ENCODE peak calls at places on chromosomes 2 and 18, in ten cellular contexts. B is IMR-90, A is type B pancreatic cell, X is pancreas, M is HFFc6, U is cardiac muscle cell, I is progenitor cell of endocrine pancreas, D is mesothelial cell of epicardium, K is endothelial cell, Z is RWPE1. F is an unnamed sample.

GRCh38 chr2:225668606-225669266 is 269.2 kb downstream of the NYAP2 start:
- DNase-seq in B (peak), A (no peak), X (no peak), M (peak), U (peak), I (no peak), D (no peak), K (peak), Z (peak), F (no peak)

GRCh38 chr2:122135353-122135947 is 380.0 kb downstream of the TSN start:
- DNase-seq in B (no peak), A (no peak), X (no peak), M (no peak), U (no peak), I (no peak), D (no peak), K (no peak), Z (no peak), F (no peak)

GRCh38 chr2:177153805-177154204 is 58.8 kb upstream of the HNRNPA3 start:
- DNase-seq in B (no peak), A (no peak), X (no peak), M (no peak), U (no peak), I (no peak), D (no peak), K (no peak), Z (no peak), F (no peak)

GRCh38 chr2:144096531-144096930 is 423.4 kb downstream of the ZEB2 start:
- DNase-seq in B (peak), A (no peak), X (no peak), M (peak), U (no peak), I (no peak), D (no peak), K (no peak), Z (no peak), F (no peak)

GRCh38 chr2:241228860-241229516 is 40.5 kb downstream of the ANO7 start:
- DNase-seq in B (no peak), A (no peak), X (no peak), M (no peak), U (no peak), I (no peak), D (no peak), K (no peak), Z (no peak), F (no peak)

GRCh38 chr18:54147439-54147838 is 77.0 kb downstream of the MBD2 start:
- DNase-seq in B (no peak), A (no peak), X (no peak), M (no peak), U (no peak), I (no peak), D (no peak), K (no peak), Z (no peak), F (no peak)

GRCh38 chr18:23317975-23318675 is 135.0 kb upstream of the RIOK3 start:
- DNase-seq in B (peak), A (no peak), X (no peak), M (peak), U (peak), I (no peak), D (no peak), K (no peak), Z (no peak), F (no peak)

GRCh38 chr2:68342470-68342869 is 22.6 kb upstream of the PLEK start:
- DNase-seq in B (no peak), A (no peak), X (no peak), M (no peak), U (no peak), I (no peak), D (no peak), K (no peak), Z (no peak), F (no peak)

GRCh38 chr2:133586978-133587377 is 18.7 kb upstream of the NCKAP5 start:
- DNase-seq in B (no peak), A (no peak), X (no peak), M (no peak), U (no peak), I (no peak), D (no peak), K (no peak), Z (peak), F (no peak)

DNA sequence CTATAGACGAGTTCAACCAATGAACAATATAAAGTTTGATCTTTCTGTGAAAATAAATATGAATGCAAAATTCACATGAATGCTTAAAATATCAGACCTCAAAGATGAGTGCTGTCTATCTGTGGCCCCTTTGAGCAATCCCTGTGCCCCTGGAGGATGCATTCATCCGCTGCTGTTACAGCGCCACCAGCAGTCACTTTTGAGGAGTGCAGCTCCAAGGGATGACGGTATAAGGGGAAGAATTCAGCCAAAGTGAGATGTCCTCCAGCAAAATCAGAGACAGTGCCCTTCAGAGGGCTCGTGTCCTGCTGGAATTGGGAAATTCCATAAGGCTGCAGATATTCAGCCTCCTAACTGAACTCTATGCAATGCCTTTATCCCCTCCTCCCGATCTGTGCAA is 12.0 kb upstream of the CHRNA1 start:
- DNase-seq in B (no peak), A (no peak), X (no peak), M (no peak), U (no peak), I (no peak), D (no peak), K (peak), Z (no peak), F (no peak)
- TF ChIP-seq CTCF in B (peak), A (peak), X (no peak), M (peak), U (peak), I (peak), D (peak), K (peak), Z (peak), F (peak)

DNA sequence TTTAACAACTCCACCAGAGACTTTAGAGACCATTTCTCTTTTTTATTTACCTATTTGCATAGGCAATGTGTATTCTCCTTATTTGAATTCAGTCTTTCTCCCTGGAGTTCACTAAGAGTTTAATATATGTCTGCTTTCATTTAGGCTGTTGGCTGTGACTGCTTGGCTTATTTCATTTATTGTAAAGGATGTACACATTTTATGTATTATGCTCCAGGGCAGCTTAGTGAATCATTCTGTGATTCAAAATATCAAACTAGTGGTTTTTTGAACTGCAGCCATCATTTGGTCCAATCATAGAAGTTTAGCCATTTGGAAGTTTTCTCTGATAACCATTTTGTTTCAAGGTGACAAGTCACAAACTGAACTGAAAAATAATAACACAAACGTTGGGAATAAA is 229.7 kb downstream of the LPIN1 start:
- DNase-seq in B (no peak), A (no peak), X (no peak), M (no peak), U (no peak), I (no peak), D (no peak), K (no peak), Z (no peak), F (no peak)
- TF ChIP-seq CTCF in B (no peak), A (no peak), X (no peak), M (no peak), U (no peak), I (no peak), D (no peak), K (no peak), Z (no peak), F (no peak)

DNA sequence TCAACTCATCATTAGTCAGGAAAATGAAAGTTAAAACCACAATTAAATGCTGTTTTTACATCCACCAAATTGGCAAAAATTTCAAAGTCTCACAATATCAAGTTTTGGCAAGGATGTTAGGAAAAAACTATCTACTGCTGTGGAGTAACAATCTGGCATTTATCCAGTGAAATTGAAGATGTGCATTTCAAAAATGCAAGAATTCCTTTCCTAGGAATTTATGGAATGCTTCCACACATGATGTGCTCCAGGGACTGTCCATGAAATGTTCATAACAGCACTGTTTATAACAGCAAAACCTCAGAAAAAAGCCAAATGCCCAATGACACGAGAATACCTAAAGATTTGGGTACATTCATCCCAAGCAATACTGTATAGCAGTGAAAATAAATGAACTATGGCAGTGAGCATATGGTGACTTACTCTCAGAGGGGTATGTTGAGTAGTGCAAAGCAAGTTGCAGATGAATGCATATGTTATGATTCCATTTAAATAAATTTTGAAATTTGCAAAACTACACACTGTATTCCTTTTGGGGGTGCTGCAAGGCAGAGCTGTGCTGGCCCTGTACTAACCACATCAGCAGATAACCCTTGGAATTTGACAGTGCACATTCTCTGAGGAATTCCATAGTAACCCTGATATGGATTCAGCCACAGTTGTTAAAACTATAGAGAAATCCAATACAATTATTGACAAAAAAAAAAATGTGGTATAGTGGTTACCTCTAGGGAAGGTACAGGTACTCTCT is 41.3 kb upstream of the GYPC start:
- DNase-seq in B (peak), A (no peak), X (no peak), M (peak), U (peak), I (no peak), D (no peak), K (no peak), Z (no peak), F (no peak)
- TF ChIP-seq CTCF in B (no peak), A (no peak), X (no peak), M (no peak), U (peak), I (no peak), D (no peak), K (no peak), Z (no peak), F (no peak)

DNA sequence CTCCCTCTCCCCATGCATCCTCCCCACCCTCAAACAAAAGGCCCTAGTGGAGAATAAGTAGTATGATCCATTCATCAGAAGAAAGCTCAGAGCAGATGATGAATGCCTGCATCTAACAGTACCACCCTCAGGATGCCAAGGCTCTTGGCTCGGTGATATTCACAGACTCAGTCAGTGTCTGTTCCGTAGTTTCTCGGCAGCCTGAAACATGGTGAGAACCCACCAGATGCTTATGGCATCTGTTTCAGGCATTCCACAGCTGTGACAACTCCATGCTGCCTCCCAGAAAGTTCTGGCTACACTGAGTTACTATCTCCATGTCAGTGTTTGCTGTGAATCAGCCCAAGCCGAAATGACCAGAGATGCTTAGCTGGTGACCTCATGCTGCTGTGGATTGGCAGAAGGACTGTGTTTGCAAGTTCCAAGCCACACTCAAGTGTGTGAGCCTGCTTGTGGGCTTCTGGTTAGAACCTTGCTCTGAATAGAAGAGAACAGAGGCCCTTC is 83.9 kb downstream of the WDSUB1 start:
- DNase-seq in B (peak), A (no peak), X (peak), M (peak), U (peak), I (no peak), D (no peak), K (no peak), Z (no peak), F (no peak)
- TF ChIP-seq CTCF in B (peak), A (no peak), X (no peak), M (peak), U (peak), I (no peak), D (no peak), K (no peak), Z (no peak), F (no peak)

GRCh38 chr2:239961662-239962220 is 63.4 kb downstream of the NDUFA10 start:
- DNase-seq in B (no peak), A (no peak), X (no peak), M (no peak), U (no peak), I (no peak), D (no peak), K (no peak), Z (no peak), F (no peak)

GRCh38 chr2:239963646-239964205 is 61.4 kb downstream of the NDUFA10 start:
- DNase-seq in B (no peak), A (no peak), X (no peak), M (no peak), U (no peak), I (no peak), D (no peak), K (no peak), Z (no peak), F (no peak)

GRCh38 chr2:239962890-239963591 is 62.1 kb downstream of the NDUFA10 start:
- DNase-seq in B (no peak), A (no peak), X (no peak), M (no peak), U (no peak), I (no peak), D (no peak), K (no peak), Z (no peak), F (no peak)

GRCh38 chr2:239959059-239959971 is 65.8 kb downstream of the NDUFA10 start:
- DNase-seq in B (peak), A (no peak), X (no peak), M (peak), U (peak), I (no peak), D (no peak), K (no peak), Z (no peak), F (no peak)

DNA sequence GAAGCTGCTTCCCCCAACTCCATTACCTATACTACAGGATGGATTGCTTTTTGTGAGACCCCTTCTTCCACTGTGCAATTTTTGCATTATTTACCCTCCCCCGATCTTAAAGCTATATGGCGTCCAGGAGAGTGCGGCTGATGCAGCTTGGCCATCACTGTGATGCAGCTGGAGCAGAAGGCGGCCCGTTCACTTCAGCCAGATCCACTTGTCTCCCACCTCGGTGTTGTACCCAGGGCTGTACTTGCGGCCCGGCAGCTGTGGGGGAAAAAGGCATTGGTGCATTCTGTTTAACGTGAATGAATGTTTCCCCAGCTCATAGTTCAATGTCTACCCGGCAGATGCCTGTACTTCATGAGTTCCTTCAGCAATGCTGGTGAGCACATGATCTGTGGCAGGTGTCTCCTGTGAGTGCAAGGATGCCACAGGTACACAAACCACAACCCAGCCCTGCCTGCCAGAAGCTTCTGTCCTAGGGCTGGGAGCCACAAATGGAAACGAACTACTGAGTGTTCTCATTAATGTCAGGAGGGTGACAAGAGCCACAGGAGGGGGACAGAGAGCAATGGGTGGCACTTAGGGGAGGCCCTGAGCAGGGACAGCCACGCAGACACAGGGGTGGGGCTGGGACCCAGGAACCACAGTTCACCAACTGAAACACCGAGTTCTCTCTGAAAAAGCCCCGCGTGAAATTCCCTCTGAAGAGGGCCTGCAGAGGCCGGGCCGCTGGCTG is 64.0 kb downstream of the NDUFA10 start:
- DNase-seq in B (no peak), A (no peak), X (no peak), M (no peak), U (no peak), I (no peak), D (no peak), K (no peak), Z (no peak), F (no peak)
- TF ChIP-seq CTCF in B (no peak), A (no peak), X (no peak), M (peak), U (no peak), I (no peak), D (no peak), K (no peak), Z (no peak), F (no peak)

DNA sequence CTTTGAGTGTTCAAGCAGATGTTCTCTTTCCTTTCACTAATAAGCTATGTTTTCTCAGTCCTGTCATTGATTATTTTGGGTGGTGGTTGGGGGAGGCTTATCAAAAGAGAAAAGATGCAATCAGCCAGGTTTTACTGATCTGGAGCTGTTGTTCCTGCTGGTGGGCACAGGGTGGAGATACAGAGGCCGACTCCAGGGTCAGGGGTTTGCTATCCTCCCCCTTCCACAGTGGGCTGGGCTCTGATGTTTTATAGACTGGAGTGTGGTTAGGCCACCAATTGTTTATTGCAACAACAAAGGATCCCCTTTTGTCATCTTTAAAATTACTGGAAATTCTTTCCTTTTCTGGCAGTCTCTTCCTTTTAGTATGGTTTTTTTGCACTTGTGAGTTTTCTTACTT is 120.5 kb downstream of the TANC1 start:
- DNase-seq in B (no peak), A (no peak), X (no peak), M (no peak), U (no peak), I (no peak), D (no peak), K (no peak), Z (no peak), F (no peak)
- TF ChIP-seq CTCF in B (no peak), A (no peak), X (no peak), M (peak), U (no peak), I (peak), D (no peak), K (no peak), Z (no peak), F (no peak)

GRCh38 chr18:12307251-12307736 is 747 bp upstream of the TUBB6 start:
- DNase-seq in B (peak), A (no peak), X (no peak), M (peak), U (peak), I (no peak), D (no peak), K (peak), Z (no peak), F (no peak)
- TF ChIP-seq CTCF in B (peak), A (no peak), X (no peak), M (no peak), U (peak), I (peak), D (no peak), K (no peak), Z (no peak), F (no peak)

GRCh38 chr2:199261221-199261620 is 196.5 kb downstream of the SATB2 start:
- DNase-seq in B (peak), A (no peak), X (no peak), M (peak), U (peak), I (no peak), D (no peak), K (no peak), Z (peak), F (no peak)

GRCh38 chr2:199261936-199262335 is 195.8 kb downstream of the SATB2 start:
- DNase-seq in B (no peak), A (no peak), X (no peak), M (no peak), U (no peak), I (no peak), D (no peak), K (no peak), Z (no peak), F (no peak)

GRCh38 chr2:199259671-199260070 is 198.1 kb downstream of the SATB2 start:
- DNase-seq in B (peak), A (no peak), X (no peak), M (no peak), U (no peak), I (no peak), D (no peak), K (no peak), Z (no peak), F (no peak)

GRCh38 chr2:199258291-199258690 is 199.4 kb downstream of the SATB2 start:
- DNase-seq in B (no peak), A (no peak), X (no peak), M (no peak), U (no peak), I (no peak), D (no peak), K (no peak), Z (no peak), F (no peak)
- TF ChIP-seq CTCF in B (peak), A (peak), X (no peak), M (peak), U (peak), I (no peak), D (no peak), K (no peak), Z (no peak), F (peak)

GRCh38 chr2:46365913-46366674 is 68.9 kb downstream of the EPAS1 start:
- DNase-seq in B (peak), A (no peak), X (no peak), M (peak), U (no peak), I (no peak), D (no peak), K (no peak), Z (no peak), F (no peak)
- TF ChIP-seq CTCF in B (peak), A (peak), X (no peak), M (peak), U (peak), I (peak), D (peak), K (peak), Z (no peak), F (peak)

GRCh38 chr18:28357785-28358401 is 181.0 kb upstream of the CDH2 start:
- DNase-seq in B (no peak), A (no peak), X (no peak), M (no peak), U (peak), I (no peak), D (no peak), K (no peak), Z (no peak), F (no peak)
- TF ChIP-seq CTCF in B (no peak), A (peak), X (no peak), M (peak), U (peak), I (peak), D (peak), K (peak), Z (no peak), F (no peak)